ENCODE peak calls at places on chromosomes 7 and 10, in ten cellular contexts. I is stimulated activated CD4-positive, alpha-beta T cell treated with anti-CD3 and anti-CD28 coated beads, Interleukin-15, amount 100 ng/mL, for 1 hour; A is HFFc6; Z is cardiac muscle cell; G is hypothalamus; C is skeletal muscle cell; D is activated CD4-positive, alpha-beta T cell treated with anti-CD3 and anti-CD28 coated beads for 24 hours; P is left cardiac atrium; S is DMS153; F is hippocampal formation. Y is an unnamed sample.

GRCh38 chr10:44468965-44469364 is 84.1 kb upstream of the CXCL12 start:
- DNase-seq in F (no peak), S (no peak), C (no peak), G (no peak), Z (no peak), I (no peak), A (no peak), D (no peak), P (no peak), Y (no peak)

GRCh38 chr7:50347693-50348092 is 43.2 kb downstream of the IKZF1 start:
- DNase-seq in A (no peak), G (no peak), P (no peak), S (no peak), C (no peak), D (no peak), Z (no peak), F (no peak), I (no peak), Y (no peak)

GRCh38 chr10:93290661-93291354 is 191.3 kb downstream of the MYOF start:
- DNase-seq in Z (no peak), C (no peak), I (no peak), F (no peak), P (no peak), A (no peak), S (no peak), D (no peak), G (no peak), Y (no peak)

GRCh38 chr7:156318926-156319325 is 321.6 kb upstream of the RNF32 start:
- DNase-seq in D (no peak), P (no peak), I (no peak), C (no peak), Z (no peak), S (no peak), G (no peak), A (no peak), F (no peak), Y (no peak)

GRCh38 chr10:96188911-96189310 is 58.8 kb downstream of the ZNF518A start:
- DNase-seq in A (peak; percentile 5), P (no peak), F (no peak), I (no peak), D (no peak), Z (no peak), S (no peak), C (no peak), G (no peak), Y (no peak)

GRCh38 chr10:70578371-70578947 is 24.1 kb downstream of the PRF1 start:
- DNase-seq in A (no peak), F (no peak), C (peak; percentile 47), Z (peak; percentile 29), P (no peak), S (no peak), G (no peak), D (peak; percentile 59), I (no peak), Y (no peak)

GRCh38 chr10:6707329-6707728 is 127.3 kb upstream of the PRKCQ start:
- DNase-seq in F (no peak), A (no peak), S (no peak), Z (no peak), P (no peak), I (no peak), C (no peak), G (no peak), D (no peak), Y (no peak)

GRCh38 chr7:92461027-92462003 is 14.0 kb downstream of the GATAD1 start:
- DNase-seq in C (peak; percentile 3), F (no peak), Z (peak; percentile 48), D (no peak), A (peak; percentile 31), I (no peak), G (no peak), P (peak; percentile 24), S (peak; percentile 29), Y (no peak)

GRCh38 chr7:29370531-29371314 is 176.1 kb downstream of the CHN2 start:
- DNase-seq in D (no peak), I (no peak), F (no peak), Z (peak; percentile 40), G (no peak), A (no peak), P (peak; percentile 26), C (no peak), S (peak; percentile 68), Y (no peak)

GRCh38 chr10:97875391-97875790 is 25.7 kb downstream of the GOLGA7B start:
- DNase-seq in Z (no peak), G (no peak), C (no peak), I (no peak), D (no peak), S (no peak), A (no peak), P (peak; percentile 84), F (no peak), Y (no peak)

GRCh38 chr7:108351715-108352114 is 104.5 kb downstream of the NRCAM start:
- DNase-seq in D (no peak), S (peak; percentile 78), F (no peak), C (no peak), G (no peak), A (no peak), I (no peak), Z (no peak), P (no peak), Y (no peak)

GRCh38 chr10:30820282-30820991 is 190.9 kb upstream of the LYZL2 start:
- DNase-seq in C (peak; percentile 66), D (no peak), A (peak; percentile 74), F (no peak), I (no peak), Z (no peak), P (no peak), S (no peak), G (no peak), Y (no peak)

GRCh38 chr10:104349623-104350142 is 4.0 kb upstream of the CFAP58 start:
- DNase-seq in F (no peak), G (no peak), P (no peak), I (no peak), S (no peak), D (no peak), C (peak; percentile 74), A (no peak), Z (no peak), Y (no peak)

GRCh38 chr7:46754135-46754730 is 827.7 kb downstream of the TNS3 start:
- DNase-seq in G (no peak), C (peak; percentile 90), D (no peak), F (no peak), P (no peak), Z (no peak), S (no peak), A (peak; percentile 80), I (no peak), Y (no peak)

GRCh38 chr7:36775061-36775631 is 50.9 kb upstream of the AOAH start:
- DNase-seq in D (no peak), I (no peak), C (no peak), S (no peak), F (no peak), G (no peak), Z (no peak), A (no peak), P (no peak), Y (no peak)

GRCh38 chr7:47128719-47129118 is 453.2 kb downstream of the TNS3 start:
- DNase-seq in A (no peak), G (no peak), S (no peak), P (no peak), F (no peak), I (no peak), Z (no peak), C (no peak), D (no peak), Y (no peak)

GRCh38 chr7:66150471-66150870 is 35.8 kb downstream of the CRCP start:
- DNase-seq in F (no peak), A (peak; percentile 38), S (no peak), D (no peak), P (peak; percentile 79), Z (no peak), I (no peak), G (no peak), C (peak; percentile 41), Y (no peak)

GRCh38 chr7:136874393-136875032 is 6.1 kb downstream of the CHRM2 start:
- DNase-seq in G (no peak), I (no peak), S (no peak), P (no peak), D (no peak), Z (no peak), C (no peak), F (no peak), A (no peak), Y (no peak)

GRCh38 chr7:124032369-124033092 is at the start of gene TMEM229A:
- DNase-seq in G (peak; percentile 80), F (peak; percentile 88), I (no peak), P (peak; percentile 41), S (peak; percentile 21), A (no peak), C (no peak), D (no peak), Z (peak; percentile 84), Y (peak; percentile 48)

GRCh38 chr7:130489140-130489967 is 2.5 kb upstream of the MEST start:
- DNase-seq in C (peak; percentile 26), G (no peak), Z (no peak), S (no peak), P (no peak), I (no peak), F (no peak), D (no peak), A (peak; percentile 56), Y (no peak)

GRCh38 chr10:79381804-79382221 is 34.5 kb downstream of the PPIF start:
- DNase-seq in A (peak; percentile 79), Z (peak; percentile 49), P (peak; percentile 81), G (no peak), S (no peak), C (no peak), I (no peak), F (no peak), D (no peak), Y (no peak)

GRCh38 chr10:77507313-77507712 is 130.3 kb downstream of the KCNMA1 start:
- DNase-seq in F (no peak), D (no peak), P (no peak), Z (no peak), C (no peak), I (no peak), G (no peak), S (no peak), A (peak; percentile 61), Y (no peak)

GRCh38 chr7:15620491-15621185 is 58.8 kb upstream of the AGMO start:
- DNase-seq in I (no peak), P (no peak), G (no peak), F (no peak), S (no peak), D (no peak), Z (no peak), C (no peak), A (no peak), Y (no peak)

GRCh38 chr7:5797179-5797578 is 15.7 kb upstream of the RNF216 start:
- DNase-seq in A (no peak), D (no peak), F (no peak), G (no peak), S (no peak), Z (no peak), C (no peak), P (no peak), I (no peak), Y (no peak)

GRCh38 chr7:112362053-112362650 is 88.1 kb upstream of the IFRD1 start:
- DNase-seq in I (no peak), P (no peak), Z (peak; percentile 6), G (no peak), C (no peak), A (no peak), S (no peak), D (no peak), F (no peak), Y (no peak)

GRCh38 chr10:71805776-71806705 is 32.7 kb upstream of the VSIR start:
- DNase-seq in Z (peak; percentile 64), A (no peak), P (peak; percentile 53), S (peak; percentile 74), G (no peak), C (no peak), D (no peak), I (no peak), F (no peak), Y (no peak)

GRCh38 chr7:135901585-135902540 is 75.3 kb downstream of the MTPN start:
- DNase-seq in I (no peak), S (no peak), G (no peak), C (no peak), A (no peak), P (no peak), F (no peak), Z (no peak), D (no peak), Y (no peak)

GRCh38 chr7:104956753-104957450 is 57.1 kb upstream of the KMT2E start:
- DNase-seq in C (peak; percentile 80), Z (no peak), G (no peak), D (no peak), I (no peak), A (peak; percentile 99), S (no peak), P (no peak), F (no peak), Y (no peak)

Y was measured in cerebellum.